ENCODE peak calls at places on chromosomes 6 and 20, in ten cellular contexts. Q is effector CD4-positive, alpha-beta T cell; Z is activated naive CD4-positive, alpha-beta T cell; J is stimulated activated CD4-positive, alpha-beta T cell treated with anti-CD3 and anti-CD28 coated beads, Interleukin-2, amount 100 ng/mL, for 48 hours; O is heart left ventricle; K is activated T-cell treated with anti-CD3 and anti-CD28 coated beads for 24 hours; P is hypothalamus; H is GM04504; B is naive thymus-derived CD8-positive, alpha-beta T cell; I is GM20000. E is an unnamed sample.

GRCh38 chr6:25332165-25332564 is 53.0 kb downstream of the CARMIL1 start:
- DNase-seq in Q (no peak), Z (no peak), J (no peak), O (no peak), K (no peak), P (no peak), H (no peak), B (no peak), I (no peak), E (no peak)

GRCh38 chr6:148175511-148176188 is 167.0 kb upstream of the SASH1 start:
- DNase-seq in Q (no peak), Z (no peak), J (no peak), O (no peak), K (no peak), P (no peak), H (no peak), B (no peak), I (no peak), E (no peak)

GRCh38 chr6:53811746-53812145 is 16.9 kb downstream of the LRRC1 start:
- DNase-seq in Q (no peak), Z (no peak), J (no peak), O (no peak), K (no peak), P (no peak), H (no peak), B (no peak), I (no peak), E (no peak)

GRCh38 chr6:53979468-53980067 is 131.7 kb upstream of the MLIP start:
- DNase-seq in Q (no peak), Z (no peak), J (peak), O (no peak), K (no peak), P (no peak), H (no peak), B (no peak), I (peak), E (no peak)

GRCh38 chr20:19633985-19634384 is 124.1 kb upstream of the RIN2 start:
- DNase-seq in Q (no peak), Z (no peak), J (no peak), O (no peak), K (no peak), P (no peak), H (no peak), B (no peak), I (no peak), E (no peak)

GRCh38 chr6:116008470-116009229 is 52.0 kb downstream of the FRK start:
- DNase-seq in Q (no peak), Z (no peak), J (no peak), O (peak), K (no peak), P (no peak), H (peak), B (no peak), I (no peak), E (peak)

GRCh38 chr6:129475477-129476247 is 234.3 kb downstream of the ARHGAP18 start:
- DNase-seq in Q (no peak), Z (no peak), J (no peak), O (no peak), K (no peak), P (no peak), H (no peak), B (no peak), I (no peak), E (no peak)

GRCh38 chr6:6091608-6092002 is 84.9 kb upstream of the NRN1 start:
- DNase-seq in Q (no peak), Z (no peak), J (no peak), O (no peak), K (no peak), P (no peak), H (no peak), B (no peak), I (no peak), E (no peak)

GRCh38 chr20:20375862-20376261 is 8.0 kb downstream of the INSM1 start:
- DNase-seq in Q (no peak), Z (no peak), J (no peak), O (no peak), K (no peak), P (no peak), H (no peak), B (no peak), I (no peak), E (no peak)

GRCh38 chr6:5672581-5673011 is 334.1 kb downstream of the NRN1 start:
- DNase-seq in Q (no peak), Z (no peak), J (no peak), O (no peak), K (no peak), P (no peak), H (peak), B (no peak), I (no peak), E (no peak)

GRCh38 chr6:139525415-139525814 is 151.0 kb upstream of the CITED2 start:
- DNase-seq in Q (no peak), Z (no peak), J (no peak), O (no peak), K (no peak), P (no peak), H (no peak), B (no peak), I (no peak), E (no peak)

GRCh38 chr6:73131706-73132105 is 93.6 kb downstream of the KHDC1L start:
- DNase-seq in Q (no peak), Z (no peak), J (no peak), O (no peak), K (no peak), P (no peak), H (no peak), B (no peak), I (no peak), E (no peak)

GRCh38 chr6:157632821-157633220 is 190.2 kb upstream of the SNX9 start:
- DNase-seq in Q (no peak), Z (no peak), J (no peak), O (no peak), K (no peak), P (no peak), H (no peak), B (peak), I (no peak), E (no peak)

GRCh38 chr20:50281831-50282591 is 91.4 kb downstream of the CEBPB start:
- DNase-seq in Q (no peak), Z (no peak), J (no peak), O (no peak), K (no peak), P (no peak), H (no peak), B (no peak), I (no peak), E (no peak)

GRCh38 chr6:139080255-139080920 is 51.8 kb downstream of the ABRACL start:
- DNase-seq in Q (no peak), Z (no peak), J (no peak), O (peak), K (no peak), P (no peak), H (no peak), B (no peak), I (no peak), E (no peak)

GRCh38 chr6:36826520-36827227 is 12.6 kb downstream of the CPNE5 start:
- DNase-seq in Q (no peak), Z (no peak), J (no peak), O (no peak), K (no peak), P (no peak), H (no peak), B (peak), I (no peak), E (no peak)

GRCh38 chr20:20492521-20493334 is 124.8 kb downstream of the INSM1 start:
- DNase-seq in Q (no peak), Z (no peak), J (no peak), O (no peak), K (no peak), P (peak), H (no peak), B (no peak), I (no peak), E (peak)